ENCODE peak calls at places on chromosomes 4 and X, in eight cellular contexts. D, K, Y, I, S, C, U and X are unnamed samples. For H3K27me3, the result is how much of the 10 kb centered on the place peaks cover.

GRCh38 chr4:150250998-150251651 is 172.9 kb downstream of the DCLK2 start:
- DNase-seq in D (no peak), K (no peak), Y (no peak), I (no peak), S (no peak), C (peak), U (no peak), X (no peak)

GRCh38 chrX:70219938-70220764 is 14.3 kb upstream of the AWAT1 start:
- DNase-seq in D (no peak), K (peak), Y (peak), I (no peak), S (no peak), C (no peak), U (no peak), X (peak)

GRCh38 chr4:103158760-103159159 is 39.4 kb downstream of the CENPE start:
- DNase-seq in D (no peak), K (no peak), Y (no peak), I (no peak), S (no peak), C (no peak), U (no peak), X (no peak)

GRCh38 chr4:53280846-53281245 is 85.0 kb downstream of the SCFD2 start:
- DNase-seq in D (no peak), K (no peak), Y (no peak), I (no peak), S (no peak), C (no peak), U (no peak), X (no peak)

GRCh38 chrX:50881028-50881427 is 29.5 kb upstream of the BMP15 start:
- DNase-seq in D (no peak), K (no peak), Y (no peak), I (no peak), S (no peak), C (no peak), U (no peak), X (no peak)

GRCh38 chr4:125891597-125892258 is 577.0 kb downstream of the FAT4 start:
- DNase-seq in D (no peak), K (no peak), Y (peak), I (peak), S (no peak), C (no peak), U (no peak), X (no peak)

GRCh38 chr4:74217365-74217764 is 59.4 kb downstream of the MTHFD2L start:
- DNase-seq in D (no peak), K (no peak), Y (peak), I (no peak), S (no peak), C (no peak), U (no peak), X (no peak)

GRCh38 chr4:186622788-186623464 is 67.6 kb upstream of the MTNR1A start:
- DNase-seq in D (no peak), K (no peak), Y (peak), I (no peak), S (no peak), C (no peak), U (no peak), X (no peak)

GRCh38 chr4:168177546-168178149 is 85.3 kb downstream of the ANXA10 start:
- DNase-seq in D (no peak), K (no peak), Y (no peak), I (no peak), S (no peak), C (no peak), U (no peak), X (peak)

GRCh38 chr4:186032259-186032658 is 36.7 kb upstream of the TLR3 start:
- DNase-seq in D (no peak), K (no peak), Y (peak), I (no peak), S (no peak), C (peak), U (peak), X (no peak)

GRCh38 chr4:61185288-61185687 is 14.8 kb upstream of the ADGRL3 start:
- DNase-seq in D (no peak), K (no peak), Y (no peak), I (no peak), S (no peak), C (no peak), U (no peak), X (no peak)

GRCh38 chr4:68375667-68376559 is 26.0 kb upstream of the YTHDC1 start:
- DNase-seq in D (no peak), K (peak), Y (peak), I (no peak), S (peak), C (peak), U (peak), X (peak)

GRCh38 chr4:84852081-84852480 is 114.4 kb downstream of the WDFY3 start:
- DNase-seq in D (no peak), K (peak), Y (peak), I (no peak), S (no peak), C (no peak), U (no peak), X (no peak)

GRCh38 chrX:18994713-18995112 is 10.8 kb upstream of the PHKA2 start:
- DNase-seq in D (no peak), K (no peak), Y (peak), I (peak), S (no peak), C (no peak), U (no peak), X (peak)

GRCh38 chr4:169189372-169189771 is 81.4 kb downstream of the SH3RF1 start:
- DNase-seq in D (no peak), K (no peak), Y (no peak), I (no peak), S (no peak), C (no peak), U (no peak), X (no peak)

GRCh38 chr4:148055844-148056243 is 324.0 kb downstream of the ARHGAP10 start:
- DNase-seq in D (no peak), K (no peak), Y (no peak), I (no peak), S (no peak), C (no peak), U (no peak), X (no peak)

GRCh38 chr4:66577922-66578321 is 907.6 kb upstream of the EPHA5 start:
- DNase-seq in D (no peak), K (no peak), Y (no peak), I (no peak), S (no peak), C (no peak), U (no peak), X (no peak)

GRCh38 chrX:100995469-100995868 is 26.0 kb downstream of the ARL13A start:
- DNase-seq in D (no peak), K (no peak), Y (peak), I (peak), S (no peak), C (no peak), U (no peak), X (no peak)

GRCh38 chr4:10353110-10353509 is 104.1 kb downstream of the ZNF518B start:
- DNase-seq in D (no peak), K (no peak), Y (no peak), I (no peak), S (no peak), C (no peak), U (no peak), X (no peak)

GRCh38 chr4:27692098-27692679 is 831.5 kb downstream of the STIM2 start:
- DNase-seq in D (no peak), K (peak), Y (peak), I (no peak), S (no peak), C (peak), U (peak), X (peak)

GRCh38 chr4:100379583-100380105 is 138.2 kb downstream of the EMCN start:
- DNase-seq in D (no peak), K (no peak), Y (no peak), I (no peak), S (no peak), C (no peak), U (no peak), X (no peak)

GRCh38 chrX:46849933-46850332 is 13.1 kb downstream of the RP2 start:
- DNase-seq in D (no peak), K (no peak), Y (peak), I (no peak), S (no peak), C (peak), U (no peak), X (no peak)

GRCh38 chr4:162015090-162015489 is 148.7 kb downstream of the FSTL5 start:
- DNase-seq in D (no peak), K (no peak), Y (peak), I (no peak), S (no peak), C (no peak), U (no peak), X (no peak)

GRCh38 chrX:63913719-63914118 is 128.7 kb upstream of the ARHGEF9 start:
- DNase-seq in D (no peak), K (no peak), Y (no peak), I (no peak), S (no peak), C (no peak), U (no peak), X (no peak)

GRCh38 chrX:1292581-1293310 is 24.1 kb downstream of the CSF2RA start:
- DNase-seq in D (no peak), K (no peak), Y (no peak), I (no peak), S (no peak), C (no peak), U (no peak), X (no peak)

GRCh38 chrX:53039239-53039638 is 9.3 kb upstream of the GPR173 start:
- DNase-seq in D (no peak), K (no peak), Y (no peak), I (no peak), S (no peak), C (no peak), U (no peak), X (no peak)

GRCh38 chrX:413322-414201 is 26.9 kb upstream of the PPP2R3B start:
- DNase-seq in D (no peak), K (no peak), Y (peak), I (no peak), S (no peak), C (no peak), U (peak), X (no peak)

GRCh38 chrX:47723083-47723482 is 64.1 kb upstream of the UXT start:
- DNase-seq in D (no peak), K (no peak), Y (no peak), I (no peak), S (no peak), C (no peak), U (no peak), X (no peak)

GRCh38 chrX:110383414-110383813 is 24.8 kb downstream of the RTL9 start:
- DNase-seq in D (no peak), K (no peak), Y (peak), I (peak), S (no peak), C (no peak), U (no peak), X (no peak)

GRCh38 chr4:56910172-56910967 is 2.7 kb downstream of the REST start:
- DNase-seq in D (no peak), K (no peak), Y (peak), I (no peak), S (no peak), C (no peak), U (no peak), X (no peak)

GRCh38 chr4:4884611-4885010 is 25.1 kb downstream of the MSX1 start:
- DNase-seq in D (no peak), K (no peak), Y (no peak), I (no peak), S (no peak), C (no peak), U (no peak), X (no peak)
- H3K27me3 ChIP-seq in D (under half), K (under half), Y (under half), I (under half), S (under half), C (under half), U (under half), X (under half)

DNA sequence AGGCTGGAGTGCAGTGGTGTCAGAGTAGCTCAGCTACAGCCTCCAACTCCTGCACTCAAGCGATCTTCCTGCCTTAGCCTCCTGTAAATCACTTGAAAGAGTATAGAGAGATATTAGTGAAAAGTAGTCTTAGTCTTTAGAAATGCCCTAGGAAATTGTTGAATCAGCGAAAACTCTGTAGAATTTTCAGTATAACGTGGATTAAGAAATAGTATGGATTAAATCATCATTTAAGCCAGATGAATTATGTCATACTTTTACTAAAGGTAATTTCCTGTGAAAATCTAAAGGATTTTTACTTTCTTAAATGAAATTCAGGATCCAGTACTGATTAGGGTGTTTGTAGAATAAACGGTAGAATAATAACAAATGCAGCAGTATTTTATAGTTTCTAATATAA is 163.2 kb downstream of the KDM6A start:
- DNase-seq in D (no peak), K (no peak), Y (no peak), I (no peak), S (no peak), C (no peak), U (no peak), X (no peak)
- H3K27me3 ChIP-seq in D (under half), K (under half), Y (under half), I (under half), S (under half), C (under half), U (under half), X (under half)

GRCh38 chrX:142804085-142804484 is 221.6 kb upstream of the SPANXN4 start:
- DNase-seq in D (no peak), K (peak), Y (no peak), I (no peak), S (no peak), C (peak), U (peak), X (no peak)
- H3K27me3 ChIP-seq in D (under half), K (under half), Y (under half), I (under half), S (under half), C (under half), U (under half), X (under half)

GRCh38 chr4:26088433-26088928 is 174.5 kb downstream of the SMIM20 start:
- DNase-seq in D (no peak), K (no peak), Y (peak), I (peak), S (no peak), C (no peak), U (no peak), X (no peak)

GRCh38 chr4:26085581-26085980 is 171.6 kb downstream of the SMIM20 start:
- DNase-seq in D (no peak), K (no peak), Y (no peak), I (no peak), S (no peak), C (no peak), U (no peak), X (no peak)

GRCh38 chr4:26087108-26087507 is 173.1 kb downstream of the SMIM20 start:
- DNase-seq in D (no peak), K (no peak), Y (peak), I (no peak), S (no peak), C (no peak), U (no peak), X (no peak)

GRCh38 chr4:26084414-26084813 is 170.4 kb downstream of the SMIM20 start:
- DNase-seq in D (no peak), K (no peak), Y (no peak), I (no peak), S (no peak), C (no peak), U (peak), X (no peak)

DNA sequence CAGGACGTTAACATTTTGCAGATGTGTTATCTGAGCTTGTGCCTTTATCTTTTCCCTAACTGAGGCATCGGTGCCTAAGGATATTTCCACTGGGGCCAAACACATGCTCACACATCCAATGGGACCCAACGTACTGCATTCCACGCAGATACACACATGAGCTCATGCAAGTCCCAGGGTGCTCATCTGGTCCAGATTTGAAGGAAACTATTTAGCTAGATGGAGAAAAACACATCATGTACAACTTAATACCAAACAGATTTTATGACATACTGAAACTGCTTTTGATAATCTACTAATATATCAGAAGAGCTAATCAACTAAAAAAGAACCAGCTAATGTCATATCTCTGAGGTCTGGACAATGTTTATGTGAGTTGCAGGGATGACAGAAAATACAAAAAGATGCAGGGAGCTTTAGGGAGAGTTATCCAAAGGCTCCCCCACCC is 172.6 kb downstream of the SMIM20 start:
- DNase-seq in D (no peak), K (peak), Y (no peak), I (no peak), S (no peak), C (no peak), U (no peak), X (no peak)
- H3K27me3 ChIP-seq in D (under half), K (under half), Y (under half), I (under half), S (under half), C (under half), U (under half), X (under half)

GRCh38 chrX:27463187-27463586 is at the start of gene PPP4R3C:
- DNase-seq in D (no peak), K (peak), Y (no peak), I (no peak), S (no peak), C (no peak), U (no peak), X (no peak)
- H3K27me3 ChIP-seq in D (under half), K (under half), Y (under half), I (under half), S (under half), C (under half), U (under half), X (under half)

GRCh38 chr4:4390046-4390445 is 3.1 kb downstream of the NSG1 start:
- DNase-seq in D (no peak), K (no peak), Y (no peak), I (no peak), S (no peak), C (no peak), U (no peak), X (no peak)
- H3K27me3 ChIP-seq in D (under half), K (under half), Y (half or more), I (half or more), S (under half), C (half or more), U (under half), X (under half)

GRCh38 chr4:89289312-89289711 is 18.3 kb downstream of the GPRIN3 start:
- DNase-seq in D (no peak), K (no peak), Y (no peak), I (no peak), S (no peak), C (no peak), U (no peak), X (no peak)

GRCh38 chr4:89290727-89291126 is 16.9 kb downstream of the GPRIN3 start:
- DNase-seq in D (no peak), K (no peak), Y (no peak), I (no peak), S (peak), C (peak), U (no peak), X (no peak)

GRCh38 chr4:89287945-89288344 is 19.7 kb downstream of the GPRIN3 start:
- DNase-seq in D (no peak), K (no peak), Y (no peak), I (no peak), S (no peak), C (no peak), U (no peak), X (no peak)

GRCh38 chr4:89285735-89286134 is 21.9 kb downstream of the GPRIN3 start:
- DNase-seq in D (no peak), K (no peak), Y (no peak), I (no peak), S (no peak), C (no peak), U (no peak), X (no peak)

GRCh38 chr4:89288430-89288829 is 19.2 kb downstream of the GPRIN3 start:
- DNase-seq in D (no peak), K (no peak), Y (no peak), I (no peak), S (no peak), C (no peak), U (no peak), X (no peak)
- H3K27me3 ChIP-seq in D (under half), K (under half), Y (under half), I (under half), S (under half), C (under half), U (under half), X (under half)